ENCODE peak calls at places on chromosomes 3 and 15, in six cellular contexts. One of them, this sample, is unnamed.

GRCh38 chr3:136305879-136306278 is 55.7 kb downstream of the PCCB start:
- DNase-seq in cardiac fibroblast: peak; percentile 70
- DNase-seq in fibroblast of lung: peak; percentile 23
- DNase-seq in GM06990: peak; percentile 14
- DNase-seq in uterus: no peak
- DNase-seq in heart right ventricle: no peak
- DNase-seq in this sample: peak; percentile 36

GRCh38 chr3:51434746-51435323 is 43.8 kb downstream of the RBM15B start:
- DNase-seq in cardiac fibroblast: peak; percentile 72
- DNase-seq in fibroblast of lung: peak; percentile 41
- DNase-seq in GM06990: no peak
- DNase-seq in uterus: peak; percentile 18
- DNase-seq in heart right ventricle: no peak
- DNase-seq in this sample: no peak

GRCh38 chr3:119580148-119580760 is 962 bp downstream of the ADPRH start:
- DNase-seq in cardiac fibroblast: no peak
- DNase-seq in fibroblast of lung: no peak
- DNase-seq in GM06990: no peak
- DNase-seq in uterus: peak; percentile 34
- DNase-seq in heart right ventricle: no peak
- DNase-seq in this sample: no peak

GRCh38 chr15:71207141-71207540 is 91.9 kb downstream of the THSD4 start:
- DNase-seq in cardiac fibroblast: no peak
- DNase-seq in fibroblast of lung: peak; percentile 40
- DNase-seq in GM06990: no peak
- DNase-seq in uterus: no peak
- DNase-seq in heart right ventricle: no peak
- DNase-seq in this sample: no peak

GRCh38 chr15:38853608-38854007 is 289.0 kb upstream of the RASGRP1 start:
- DNase-seq in cardiac fibroblast: peak; percentile 49
- DNase-seq in fibroblast of lung: no peak
- DNase-seq in GM06990: peak; percentile 9
- DNase-seq in uterus: no peak
- DNase-seq in heart right ventricle: no peak
- DNase-seq in this sample: no peak

GRCh38 chr3:156751461-156752025 is 74.6 kb upstream of the LEKR1 start:
- DNase-seq in cardiac fibroblast: peak; percentile 82
- DNase-seq in fibroblast of lung: peak; percentile 92
- DNase-seq in GM06990: no peak
- DNase-seq in uterus: peak; percentile 63
- DNase-seq in heart right ventricle: peak; percentile 49
- DNase-seq in this sample: no peak

GRCh38 chr3:113261996-113262665 is 50.8 kb downstream of the BOC start:
- DNase-seq in cardiac fibroblast: no peak
- DNase-seq in fibroblast of lung: peak; percentile 57
- DNase-seq in GM06990: no peak
- DNase-seq in uterus: peak; percentile 70
- DNase-seq in heart right ventricle: no peak
- DNase-seq in this sample: no peak

GRCh38 chr3:48130321-48130881 is 57.8 kb downstream of the CDC25A start:
- DNase-seq in cardiac fibroblast: peak; percentile 68
- DNase-seq in fibroblast of lung: peak; percentile 97
- DNase-seq in GM06990: no peak
- DNase-seq in uterus: peak; percentile 56
- DNase-seq in heart right ventricle: peak; percentile 81
- DNase-seq in this sample: no peak

GRCh38 chr15:52783929-52784798 is 6.0 kb downstream of the ONECUT1 start:
- DNase-seq in cardiac fibroblast: no peak
- DNase-seq in fibroblast of lung: no peak
- DNase-seq in GM06990: peak; percentile 52
- DNase-seq in uterus: no peak
- DNase-seq in heart right ventricle: no peak
- DNase-seq in this sample: no peak

GRCh38 chr3:193743702-193744047 is 150.7 kb downstream of the OPA1 start:
- DNase-seq in cardiac fibroblast: no peak
- DNase-seq in fibroblast of lung: peak; percentile 38
- DNase-seq in GM06990: peak; percentile 22
- DNase-seq in uterus: no peak
- DNase-seq in heart right ventricle: no peak
- DNase-seq in this sample: no peak

GRCh38 chr3:53230789-53231188 is 25.0 kb downstream of the TKT start:
- DNase-seq in cardiac fibroblast: no peak
- DNase-seq in fibroblast of lung: no peak
- DNase-seq in GM06990: no peak
- DNase-seq in uterus: no peak
- DNase-seq in heart right ventricle: no peak
- DNase-seq in this sample: no peak

GRCh38 chr3:59064276-59064675 is 14.5 kb upstream of the CFAP20DC start:
- DNase-seq in cardiac fibroblast: no peak
- DNase-seq in fibroblast of lung: no peak
- DNase-seq in GM06990: no peak
- DNase-seq in uterus: no peak
- DNase-seq in heart right ventricle: no peak
- DNase-seq in this sample: no peak

GRCh38 chr3:54625805-54626787 is 301.8 kb downstream of the LRTM1 start:
- DNase-seq in cardiac fibroblast: no peak
- DNase-seq in fibroblast of lung: no peak
- DNase-seq in GM06990: no peak
- DNase-seq in uterus: no peak
- DNase-seq in heart right ventricle: no peak
- DNase-seq in this sample: no peak

GRCh38 chr15:61831505-61831921 is 228.7 kb downstream of the VPS13C start:
- DNase-seq in cardiac fibroblast: no peak
- DNase-seq in fibroblast of lung: no peak
- DNase-seq in GM06990: no peak
- DNase-seq in uterus: no peak
- DNase-seq in heart right ventricle: no peak
- DNase-seq in this sample: no peak

GRCh38 chr3:157336252-157337009 is 100.2 kb upstream of the PTX3 start:
- DNase-seq in cardiac fibroblast: no peak
- DNase-seq in fibroblast of lung: no peak
- DNase-seq in GM06990: no peak
- DNase-seq in uterus: no peak
- DNase-seq in heart right ventricle: no peak
- DNase-seq in this sample: no peak

GRCh38 chr3:121529308-121529707 is 16.5 kb downstream of the POLQ start:
- DNase-seq in cardiac fibroblast: peak; percentile 37
- DNase-seq in fibroblast of lung: peak; percentile 9
- DNase-seq in GM06990: no peak
- DNase-seq in uterus: no peak
- DNase-seq in heart right ventricle: no peak
- DNase-seq in this sample: no peak

DNA sequence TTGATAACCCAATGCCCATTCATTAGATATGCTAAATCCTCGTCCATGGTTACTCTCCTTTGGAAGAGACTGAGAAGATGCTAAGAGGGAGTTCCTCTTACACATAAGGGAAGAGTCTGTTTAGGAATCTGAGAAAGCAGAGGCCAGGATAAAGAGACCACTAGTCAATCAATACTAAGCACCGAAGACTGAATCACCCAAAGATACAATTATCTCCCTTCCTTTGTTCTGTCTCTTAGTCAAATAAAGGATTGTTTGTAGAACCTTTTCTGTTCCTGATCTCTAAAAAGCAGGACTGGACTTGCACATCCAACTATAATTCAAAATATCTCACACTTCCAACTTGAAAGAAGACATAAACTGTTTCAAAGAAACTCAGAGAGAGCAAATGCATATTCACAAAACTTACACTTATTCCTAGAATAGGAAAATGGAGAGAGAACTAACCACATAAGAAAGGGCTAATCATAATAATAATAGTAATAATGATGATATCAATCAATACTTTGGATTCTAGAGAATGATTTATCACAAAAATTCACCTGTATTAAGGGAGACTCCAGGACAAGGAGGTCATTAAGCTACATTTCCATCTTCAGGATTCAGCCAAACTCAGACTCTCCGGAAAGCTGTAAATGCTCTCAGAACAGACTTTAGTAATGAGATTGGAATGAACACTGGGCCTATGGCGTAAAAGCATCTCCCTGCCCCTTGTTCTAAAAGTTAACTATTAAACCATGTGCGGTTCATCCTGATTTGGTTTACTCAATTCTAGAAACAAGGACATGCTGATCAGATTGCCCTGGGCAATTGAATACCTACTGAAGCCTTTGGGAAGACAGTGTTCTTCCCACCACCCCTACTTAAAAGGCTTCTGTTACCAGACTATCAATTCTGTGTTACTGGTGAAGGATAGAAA is 401.5 kb downstream of the ZBTB20 start:
- DNase-seq in cardiac fibroblast: peak; percentile 78
- DNase-seq in fibroblast of lung: peak; percentile 82
- DNase-seq in GM06990: no peak
- DNase-seq in uterus: peak; percentile 31
- DNase-seq in heart right ventricle: no peak
- DNase-seq in this sample: peak; percentile 94
- H3K4me3 ChIP-seq in cardiac fibroblast: no peak overlapping the region
- H3K4me3 ChIP-seq in fibroblast of lung: peak overlapping the region; percentile 47
- H3K4me3 ChIP-seq in GM06990: no peak overlapping the region
- H3K4me3 ChIP-seq in uterus: no peak overlapping the region
- H3K4me3 ChIP-seq in heart right ventricle: no peak overlapping the region
- H3K4me3 ChIP-seq in this sample: peak overlapping the region; percentile 65

GRCh38 chr3:172038823-172039222 is 555 bp upstream of the FNDC3B start:
- DNase-seq in cardiac fibroblast: peak; percentile 68
- DNase-seq in fibroblast of lung: peak; percentile 30
- DNase-seq in GM06990: no peak
- DNase-seq in uterus: peak; percentile 56
- DNase-seq in heart right ventricle: no peak
- DNase-seq in this sample: no peak

GRCh38 chr3:172042136-172042535 is 2.8 kb downstream of the FNDC3B start:
- DNase-seq in cardiac fibroblast: peak; percentile 61
- DNase-seq in fibroblast of lung: peak; percentile 40
- DNase-seq in GM06990: no peak
- DNase-seq in uterus: no peak
- DNase-seq in heart right ventricle: no peak
- DNase-seq in this sample: no peak

GRCh38 chr3:172040976-172041963 is 1.9 kb downstream of the FNDC3B start:
- DNase-seq in cardiac fibroblast: peak; percentile 55
- DNase-seq in fibroblast of lung: peak; percentile 58
- DNase-seq in GM06990: no peak
- DNase-seq in uterus: peak; percentile 36
- DNase-seq in heart right ventricle: peak; percentile 20
- DNase-seq in this sample: no peak

GRCh38 chr3:172039352-172040077 is at the start of gene FNDC3B:
- DNase-seq in cardiac fibroblast: peak; percentile 98
- DNase-seq in fibroblast of lung: peak; percentile 97
- DNase-seq in GM06990: peak; percentile 88
- DNase-seq in uterus: peak; percentile 96
- DNase-seq in heart right ventricle: peak; percentile 92
- DNase-seq in this sample: peak; percentile 64

GRCh38 chr3:172040078-172040975 is 949 bp downstream of the FNDC3B start:
- DNase-seq in cardiac fibroblast: peak; percentile 89
- DNase-seq in fibroblast of lung: peak; percentile 86
- DNase-seq in GM06990: peak; percentile 54
- DNase-seq in uterus: peak; percentile 82
- DNase-seq in heart right ventricle: peak; percentile 88
- DNase-seq in this sample: no peak
- TF ChIP-seq CTCF in cardiac fibroblast: peak; percentile 18
- TF ChIP-seq CTCF in fibroblast of lung: peak; percentile 27
- TF ChIP-seq CTCF in GM06990: peak; percentile 32
- TF ChIP-seq CTCF in uterus: no peak
- TF ChIP-seq CTCF in heart right ventricle: peak; percentile 32
- TF ChIP-seq CTCF in this sample: peak; percentile 33

GRCh38 chr3:166660962-166661361 is 719.1 kb downstream of the ZBBX start:
- DNase-seq in cardiac fibroblast: no peak
- DNase-seq in fibroblast of lung: no peak
- DNase-seq in GM06990: no peak
- DNase-seq in uterus: no peak
- DNase-seq in heart right ventricle: no peak
- DNase-seq in this sample: no peak
- H3K4me3 ChIP-seq in cardiac fibroblast: no peak overlapping the region
- H3K4me3 ChIP-seq in fibroblast of lung: no peak overlapping the region
- H3K4me3 ChIP-seq in GM06990: no peak overlapping the region
- H3K4me3 ChIP-seq in uterus: no peak overlapping the region
- H3K4me3 ChIP-seq in heart right ventricle: no peak overlapping the region
- H3K4me3 ChIP-seq in this sample: no peak overlapping the region

DNA sequence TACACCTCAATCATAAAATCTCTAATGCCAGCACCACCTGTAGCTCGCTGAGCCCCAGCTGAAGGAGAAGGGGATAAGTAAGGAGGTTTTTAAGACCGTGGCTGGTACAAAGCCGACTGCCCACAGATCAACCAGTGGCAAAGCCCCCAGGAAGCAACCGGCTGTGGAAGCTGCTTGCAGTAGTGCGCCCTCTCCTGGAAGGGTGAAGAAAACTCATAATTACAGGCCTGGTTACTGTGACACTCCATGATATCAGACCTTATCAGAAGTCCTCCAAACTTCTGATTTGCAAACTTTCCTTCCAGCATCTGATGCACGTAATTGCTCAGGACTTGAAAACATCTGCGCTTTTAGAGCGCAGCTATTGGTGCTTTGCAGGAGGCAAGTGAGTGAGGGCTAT is 63.1 kb upstream of the MCTP2 start:
- DNase-seq in cardiac fibroblast: no peak
- DNase-seq in fibroblast of lung: no peak
- DNase-seq in GM06990: no peak
- DNase-seq in uterus: no peak
- DNase-seq in heart right ventricle: no peak
- DNase-seq in this sample: no peak
- TF ChIP-seq CTCF in cardiac fibroblast: no peak
- TF ChIP-seq CTCF in fibroblast of lung: no peak
- TF ChIP-seq CTCF in GM06990: peak; percentile 19
- TF ChIP-seq CTCF in uterus: no peak
- TF ChIP-seq CTCF in heart right ventricle: peak; percentile 38
- TF ChIP-seq CTCF in this sample: peak; percentile 48

GRCh38 chr3:129047553-129047839 is 13.1 kb upstream of the GP9 start:
- DNase-seq in cardiac fibroblast: no peak
- DNase-seq in fibroblast of lung: no peak
- DNase-seq in GM06990: no peak
- DNase-seq in uterus: no peak
- DNase-seq in heart right ventricle: no peak
- DNase-seq in this sample: no peak

GRCh38 chr3:129046732-129047552 is 13.6 kb upstream of the GP9 start:
- DNase-seq in cardiac fibroblast: no peak
- DNase-seq in fibroblast of lung: no peak
- DNase-seq in GM06990: no peak
- DNase-seq in uterus: no peak
- DNase-seq in heart right ventricle: no peak
- DNase-seq in this sample: no peak

GRCh38 chr3:129045675-129046036 is 14.9 kb upstream of the GP9 start:
- DNase-seq in cardiac fibroblast: no peak
- DNase-seq in fibroblast of lung: no peak
- DNase-seq in GM06990: no peak
- DNase-seq in uterus: no peak
- DNase-seq in heart right ventricle: peak; percentile 52
- DNase-seq in this sample: no peak

GRCh38 chr3:129050556-129051295 is 9.9 kb upstream of the GP9 start:
- DNase-seq in cardiac fibroblast: no peak
- DNase-seq in fibroblast of lung: no peak
- DNase-seq in GM06990: no peak
- DNase-seq in uterus: no peak
- DNase-seq in heart right ventricle: no peak
- DNase-seq in this sample: no peak

GRCh38 chr3:129046037-129046731 is 14.4 kb upstream of the GP9 start:
- DNase-seq in cardiac fibroblast: no peak
- DNase-seq in fibroblast of lung: no peak
- DNase-seq in GM06990: no peak
- DNase-seq in uterus: no peak
- DNase-seq in heart right ventricle: no peak
- DNase-seq in this sample: no peak
- H3K4me3 ChIP-seq in cardiac fibroblast: no peak overlapping the region
- H3K4me3 ChIP-seq in fibroblast of lung: no peak overlapping the region
- H3K4me3 ChIP-seq in GM06990: no peak overlapping the region
- H3K4me3 ChIP-seq in uterus: no peak overlapping the region
- H3K4me3 ChIP-seq in heart right ventricle: peak overlapping the region; percentile 48
- H3K4me3 ChIP-seq in this sample: no peak overlapping the region